ENCODE peak calls at places on chromosomes 7 and 10, in four cellular contexts. Z is IMR-90, K is H1, D is H9. H is an unnamed sample.

GRCh38 chr10:94043431-94043990 is 49.8 kb downstream of the PLCE1 start:
- DNase-seq in K (no peak), Z (no peak), D (no peak), H (no peak)

GRCh38 chr10:15704581-15704968 is 15.1 kb downstream of the ITGA8 start:
- DNase-seq in Z (no peak), D (no peak), K (no peak), H (no peak)

GRCh38 chr7:94400022-94400421 is 5.3 kb downstream of the COL1A2 start:
- DNase-seq in Z (no peak), K (no peak), D (no peak), H (no peak)

GRCh38 chr10:15222511-15222910 is 54.0 kb upstream of the NMT2 start:
- DNase-seq in Z (peak; percentile 32), K (no peak), D (no peak), H (no peak)

GRCh38 chr7:42843209-42843800 is 68.6 kb downstream of the C7orf25 start:
- DNase-seq in K (no peak), D (peak; percentile 75), Z (peak; percentile 31), H (peak; percentile 70)

GRCh38 chr7:128135275-128136214 is 104.3 kb upstream of the LRRC4 start:
- DNase-seq in Z (peak; percentile 37), K (no peak), D (peak; percentile 71), H (peak; percentile 69)

GRCh38 chr7:21967500-21968099 is 21.9 kb upstream of the CDCA7L start:
- DNase-seq in K (no peak), D (no peak), Z (no peak), H (peak; percentile 10)

GRCh38 chr7:5703572-5704533 is 77.6 kb downstream of the RNF216 start:
- DNase-seq in Z (no peak), D (no peak), K (no peak), H (no peak)

DNA sequence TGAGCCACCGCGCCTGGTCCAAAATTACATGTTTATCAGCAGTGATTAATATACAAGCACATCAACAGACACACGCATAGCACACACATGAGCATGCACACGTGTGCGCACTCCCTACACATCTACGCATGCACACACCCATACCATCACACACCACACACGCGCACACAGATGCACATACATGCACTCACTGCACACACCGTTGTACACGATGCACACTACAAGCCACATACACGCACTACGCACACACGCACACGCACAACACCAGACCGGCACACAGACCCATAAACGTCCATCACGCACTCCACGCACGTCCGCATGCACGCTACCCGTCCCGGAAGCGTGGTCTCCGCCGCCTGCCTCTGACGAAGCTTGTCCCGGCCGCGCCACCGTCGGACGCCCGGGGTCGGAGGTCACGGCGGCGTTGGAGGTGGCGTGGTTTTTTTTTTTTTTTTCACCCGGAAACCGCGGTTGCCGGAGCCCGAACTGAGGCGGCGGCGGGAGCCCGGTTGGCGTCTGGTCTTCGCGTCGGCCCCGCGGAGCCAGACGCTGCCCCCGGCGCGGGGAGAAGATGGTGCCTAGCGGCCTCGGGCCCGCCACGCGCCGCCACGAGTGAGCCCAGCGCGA is at the start of gene TMEM248:
- DNase-seq in Z (peak; percentile 77), K (no peak), D (peak; percentile 72), H (peak; percentile 81)
- H3K56ac ChIP-seq in Z (peak within 1 kb of the TSS; percentile 70), K (peak within 1 kb of the TSS; percentile 65), D (peak within 1 kb of the TSS; percentile 6), H (peak within 1 kb of the TSS; percentile 99)

DNA sequence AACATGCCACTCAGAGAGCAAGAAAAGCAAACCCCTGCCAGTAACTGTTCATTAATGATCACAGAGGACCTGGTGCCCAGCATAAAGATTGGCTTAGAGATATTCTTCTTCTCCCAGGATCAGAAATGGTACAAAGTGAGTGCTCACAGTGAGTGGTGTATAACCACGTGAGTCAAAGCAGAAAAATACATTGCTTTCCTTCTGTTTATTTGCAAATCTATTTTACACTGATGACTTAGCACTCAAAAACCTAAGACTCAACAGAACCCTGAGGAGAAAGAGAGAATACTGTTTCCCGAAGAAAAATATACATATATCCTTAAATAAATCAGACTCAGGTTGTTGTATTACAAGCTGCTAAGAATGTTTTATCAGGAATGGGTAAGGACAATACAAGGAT is 48.7 kb downstream of the ODAD2 start:
- DNase-seq in D (no peak), Z (peak; percentile 53), K (no peak), H (no peak)
- H2BK15ac ChIP-seq in D (no peak overlapping the region), Z (peak overlapping the region; percentile 64), K (no peak overlapping the region), H (no peak overlapping the region)

GRCh38 chr7:101943889-101944605 is 126.6 kb downstream of the CUX1 start:
- DNase-seq in K (no peak), Z (no peak), D (no peak), H (no peak)

GRCh38 chr7:101941481-101942383 is 124.3 kb downstream of the CUX1 start:
- DNase-seq in K (no peak), D (no peak), Z (peak; percentile 72), H (no peak)

GRCh38 chr7:101944611-101945010 is 127.2 kb downstream of the CUX1 start:
- DNase-seq in Z (no peak), K (no peak), D (no peak), H (no peak)

GRCh38 chr7:101942603-101943210 is 125.3 kb downstream of the CUX1 start:
- DNase-seq in Z (no peak), D (no peak), K (no peak), H (no peak)

DNA sequence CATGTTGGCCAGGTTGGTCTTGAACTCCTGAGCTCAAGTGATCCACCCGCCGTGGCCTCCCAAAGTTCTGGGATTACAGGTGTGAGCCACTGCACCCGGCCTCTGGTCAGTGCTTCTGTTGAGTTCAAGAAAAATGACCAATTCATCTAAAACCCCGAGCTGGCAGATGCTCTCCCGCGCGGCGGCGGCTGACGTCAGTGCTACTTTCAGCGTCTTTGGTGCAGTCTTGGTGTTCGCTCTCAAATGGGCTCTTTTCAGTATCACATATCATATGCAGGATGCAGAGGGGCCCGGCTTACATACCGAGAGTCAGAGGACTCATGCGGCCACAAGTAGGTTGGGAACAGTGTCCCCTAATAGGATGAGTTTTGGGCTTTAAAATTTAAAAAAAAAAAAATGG is 125.9 kb downstream of the CUX1 start:
- DNase-seq in K (no peak), D (no peak), Z (no peak), H (no peak)
- H3K56ac ChIP-seq in K (no peak overlapping the region), D (no peak overlapping the region), Z (no peak overlapping the region), H (no peak overlapping the region)

GRCh38 chr7:157769016-157769869 is 432.4 kb downstream of the DNAJB6 start:
- DNase-seq in Z (no peak), D (no peak), K (no peak), H (peak; percentile 61)

GRCh38 chr7:157768198-157768597 is 431.4 kb downstream of the DNAJB6 start:
- DNase-seq in Z (no peak), K (no peak), D (no peak), H (no peak)

GRCh38 chr7:157771689-157772088 is 434.9 kb downstream of the DNAJB6 start:
- DNase-seq in Z (no peak), K (no peak), D (no peak), H (no peak)

GRCh38 chr7:157770716-157771320 is 434.0 kb downstream of the DNAJB6 start:
- DNase-seq in Z (no peak), D (no peak), K (no peak), H (no peak)

DNA sequence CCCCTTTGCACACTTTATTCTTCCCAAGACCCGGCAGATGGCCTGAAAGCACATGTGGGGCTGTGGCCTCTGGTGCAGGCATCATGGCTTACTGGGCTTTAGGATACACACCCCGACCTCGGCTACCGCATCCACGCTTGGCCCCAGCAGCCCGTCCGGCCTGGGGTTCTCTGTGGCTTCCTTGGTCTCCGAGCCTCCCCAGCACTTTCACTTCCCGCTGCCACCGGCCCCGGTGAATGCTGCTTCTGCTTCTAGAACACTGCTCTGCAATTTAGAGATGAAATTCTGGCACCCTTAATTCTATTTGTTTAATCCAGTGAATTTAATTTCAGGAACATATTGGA is 433.0 kb downstream of the DNAJB6 start:
- DNase-seq in K (no peak), Z (no peak), D (no peak), H (no peak)
- H2BK15ac ChIP-seq in K (no peak overlapping the region), Z (no peak overlapping the region), D (no peak overlapping the region), H (no peak overlapping the region)

DNA sequence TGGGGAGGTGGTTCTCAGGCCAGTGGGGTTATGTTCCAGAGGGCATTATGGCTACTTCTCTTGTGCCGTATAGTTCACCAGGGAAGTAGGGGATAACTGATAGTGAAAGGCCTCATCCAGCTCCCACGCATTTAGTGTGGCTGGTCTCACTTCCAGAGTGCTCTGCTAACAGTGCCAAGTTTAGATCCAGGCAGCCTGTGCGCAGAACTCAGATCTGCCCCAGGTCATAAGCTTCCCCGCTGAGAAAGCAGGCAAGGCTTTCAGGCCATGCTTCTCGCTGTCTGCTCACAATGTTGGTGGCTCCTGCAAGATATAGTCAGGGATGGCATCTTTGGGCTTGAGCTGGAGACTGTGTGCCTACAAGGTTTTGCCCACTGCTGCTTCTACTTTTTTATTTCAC is 11.3 kb downstream of the AGK start:
- DNase-seq in K (no peak), Z (no peak), D (no peak), H (no peak)
- H3K56ac ChIP-seq in K (no peak overlapping the region), Z (no peak overlapping the region), D (no peak overlapping the region), H (no peak overlapping the region)

GRCh38 chr10:31100662-31101061 is 69.0 kb upstream of the ZNF438 start:
- DNase-seq in D (no peak), K (no peak), Z (no peak), H (no peak)

GRCh38 chr10:31100176-31100575 is 68.5 kb upstream of the ZNF438 start:
- DNase-seq in K (no peak), Z (no peak), D (no peak), H (no peak)

GRCh38 chr10:31099664-31100063 is 68.0 kb upstream of the ZNF438 start:
- DNase-seq in Z (peak; percentile 36), K (peak; percentile 9), D (no peak), H (no peak)

GRCh38 chr10:31102421-31102820 is 70.8 kb upstream of the ZNF438 start:
- DNase-seq in Z (no peak), D (no peak), K (no peak), H (no peak)

GRCh38 chr10:31101123-31101522 is 69.5 kb upstream of the ZNF438 start:
- DNase-seq in D (no peak), K (no peak), Z (peak; percentile 93), H (no peak)
- H2BK15ac ChIP-seq in D (no peak overlapping the region), K (no peak overlapping the region), Z (peak overlapping the region; percentile 64), H (no peak overlapping the region)

GRCh38 chr7:51630933-51631332 is 314.3 kb upstream of the COBL start:
- DNase-seq in Z (no peak), D (no peak), K (no peak), H (no peak)
- H3K56ac ChIP-seq in Z (no peak overlapping the region), D (no peak overlapping the region), K (no peak overlapping the region), H (no peak overlapping the region)

GRCh38 chr7:1041471-1042160 is 2.7 kb upstream of the GPR146 start:
- DNase-seq in Z (peak; percentile 12), D (no peak), K (no peak), H (no peak)
- H2BK15ac ChIP-seq in Z (no peak overlapping the region), D (no peak overlapping the region), K (no peak overlapping the region), H (no peak overlapping the region)